ENCODE peak calls at places on chromosomes 4 and X, in four cellular contexts. T is choroid plexus epithelial cell, K is OCI-LY7, M is AG04449. W is an unnamed sample.

GRCh38 chrX:16807976-16808542 is 21.8 kb downstream of the TXLNG start:
- DNase-seq in T (peak; percentile 65), K (no peak), M (no peak), W (peak; percentile 15)

GRCh38 chr4:38357546-38357945 is 306.5 kb upstream of the KLF3 start:
- DNase-seq in T (no peak), K (no peak), M (no peak), W (no peak)

GRCh38 chr4:81510643-81511189 is 39.0 kb upstream of the RASGEF1B start:
- DNase-seq in T (no peak), K (no peak), M (no peak), W (no peak)

GRCh38 chr4:96599752-96600151 is 759.9 kb downstream of the PDHA2 start:
- DNase-seq in T (no peak), K (no peak), M (no peak), W (no peak)

GRCh38 chr4:76811604-76812412 is 86.1 kb downstream of the SOWAHB start:
- DNase-seq in T (peak; percentile 69), K (no peak), M (peak; percentile 75), W (peak; percentile 69)

GRCh38 chr4:123505077-123505456 is 108.5 kb downstream of the SPRY1 start:
- DNase-seq in T (peak; percentile 66), K (peak; percentile 60), M (no peak), W (peak; percentile 16)

GRCh38 chr4:122602277-122603142 is 18.4 kb downstream of the IL21 start:
- DNase-seq in T (peak; percentile 74), K (no peak), M (no peak), W (peak; percentile 15)

GRCh38 chrX:42485621-42486020 is 292.3 kb downstream of the PPP1R2C start:
- DNase-seq in T (no peak), K (no peak), M (no peak), W (peak; percentile 23)

GRCh38 chr4:54152846-54153600 is 53.1 kb downstream of the GSX2 start:
- DNase-seq in T (peak; percentile 81), K (no peak), M (peak; percentile 49), W (peak; percentile 4)

DNA sequence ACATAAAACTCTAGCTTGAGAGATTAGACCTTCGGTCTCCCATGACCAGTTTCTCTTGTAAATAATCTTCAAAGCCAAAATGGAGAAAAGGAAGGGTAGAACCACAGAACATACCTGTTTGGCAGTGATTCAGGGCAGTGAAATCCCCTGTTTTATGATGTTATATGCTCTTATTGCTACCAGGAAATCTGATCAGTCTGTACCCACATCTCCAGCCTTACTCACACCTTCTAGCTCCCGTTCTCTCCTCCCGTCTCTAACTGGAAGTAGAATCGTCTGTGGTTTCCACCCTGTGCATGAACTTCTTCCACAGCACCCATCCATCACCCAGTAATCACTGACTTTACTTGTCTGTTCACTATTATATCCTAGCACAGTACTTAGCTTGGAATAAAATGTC is 42.9 kb downstream of the NKX6-1 start:
- DNase-seq in T (no peak), K (no peak), M (no peak), W (no peak)
- H3K4me3 ChIP-seq in T (no peak overlapping the region), K (no peak overlapping the region), M (no peak overlapping the region), W (no peak overlapping the region)

DNA sequence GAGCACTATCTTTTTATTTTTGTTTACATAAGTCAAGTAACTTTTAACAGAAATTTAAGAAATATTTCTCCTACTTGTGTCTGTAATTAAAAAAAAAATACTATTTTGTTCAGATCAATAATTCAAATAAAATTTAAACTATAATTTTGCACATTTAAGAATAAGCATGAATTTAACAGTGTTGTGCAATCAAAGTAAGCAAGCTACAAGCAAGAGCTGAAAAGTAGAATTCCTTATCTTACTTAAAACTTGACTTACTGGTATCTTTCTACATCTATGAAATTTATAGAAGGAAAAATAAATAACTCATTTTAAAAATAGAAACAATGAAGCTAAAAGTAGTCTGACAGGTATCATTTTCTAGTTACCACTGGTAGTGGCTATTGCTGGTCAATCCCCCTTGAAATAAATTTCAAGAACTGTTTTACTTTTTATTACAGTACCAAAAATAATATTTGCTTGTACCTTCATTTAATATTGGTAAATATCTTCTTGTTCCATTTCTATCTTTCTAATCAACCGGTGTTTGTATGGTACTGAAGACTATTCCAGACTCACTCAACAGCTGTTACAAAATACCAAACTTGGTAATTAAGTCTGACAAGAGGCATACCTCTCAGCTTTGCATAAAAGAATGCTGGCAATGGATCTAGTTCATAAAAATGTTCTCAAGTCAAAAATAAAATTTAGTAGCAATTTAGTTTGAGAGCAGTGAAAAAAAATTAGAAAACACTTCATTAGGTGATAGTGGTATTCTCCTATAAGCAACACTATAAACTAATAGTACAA is 62.2 kb downstream of the NOCT start:
- DNase-seq in T (no peak), K (no peak), M (no peak), W (no peak)
- H3K4me3 ChIP-seq in T (no peak overlapping the region), K (no peak overlapping the region), M (no peak overlapping the region), W (no peak overlapping the region)

GRCh38 chr4:93084599-93085305 is 743.8 kb upstream of the ATOH1 start:
- DNase-seq in T (peak; percentile 0), K (no peak), M (no peak), W (no peak)
- H3K4me3 ChIP-seq in T (no peak overlapping the region), K (no peak overlapping the region), M (no peak overlapping the region), W (no peak overlapping the region)

GRCh38 chrX:40434947-40435346 is 145.8 kb upstream of the ATP6AP2 start:
- DNase-seq in T (peak; percentile 49), K (no peak), M (no peak), W (no peak)

GRCh38 chrX:40437348-40437747 is 143.4 kb upstream of the ATP6AP2 start:
- DNase-seq in T (no peak), K (no peak), M (no peak), W (no peak)

GRCh38 chrX:40434443-40434842 is 146.3 kb upstream of the ATP6AP2 start:
- DNase-seq in T (no peak), K (no peak), M (no peak), W (no peak)

GRCh38 chrX:40433160-40433559 is 147.6 kb upstream of the ATP6AP2 start:
- DNase-seq in T (no peak), K (no peak), M (no peak), W (no peak)
- H3K4me3 ChIP-seq in T (no peak overlapping the region), K (no peak overlapping the region), M (no peak overlapping the region), W (no peak overlapping the region)

GRCh38 chr4:137124278-137124932 is 407.9 kb downstream of the PCDH18 start:
- DNase-seq in T (peak; percentile 86), K (peak; percentile 25), M (peak; percentile 59), W (peak; percentile 40)

GRCh38 chr4:137131201-137131600 is 401.1 kb downstream of the PCDH18 start:
- DNase-seq in T (no peak), K (no peak), M (no peak), W (no peak)

GRCh38 chr4:137125011-137125410 is 407.3 kb downstream of the PCDH18 start:
- DNase-seq in T (peak; percentile 10), K (no peak), M (peak; percentile 17), W (peak; percentile 64)

DNA sequence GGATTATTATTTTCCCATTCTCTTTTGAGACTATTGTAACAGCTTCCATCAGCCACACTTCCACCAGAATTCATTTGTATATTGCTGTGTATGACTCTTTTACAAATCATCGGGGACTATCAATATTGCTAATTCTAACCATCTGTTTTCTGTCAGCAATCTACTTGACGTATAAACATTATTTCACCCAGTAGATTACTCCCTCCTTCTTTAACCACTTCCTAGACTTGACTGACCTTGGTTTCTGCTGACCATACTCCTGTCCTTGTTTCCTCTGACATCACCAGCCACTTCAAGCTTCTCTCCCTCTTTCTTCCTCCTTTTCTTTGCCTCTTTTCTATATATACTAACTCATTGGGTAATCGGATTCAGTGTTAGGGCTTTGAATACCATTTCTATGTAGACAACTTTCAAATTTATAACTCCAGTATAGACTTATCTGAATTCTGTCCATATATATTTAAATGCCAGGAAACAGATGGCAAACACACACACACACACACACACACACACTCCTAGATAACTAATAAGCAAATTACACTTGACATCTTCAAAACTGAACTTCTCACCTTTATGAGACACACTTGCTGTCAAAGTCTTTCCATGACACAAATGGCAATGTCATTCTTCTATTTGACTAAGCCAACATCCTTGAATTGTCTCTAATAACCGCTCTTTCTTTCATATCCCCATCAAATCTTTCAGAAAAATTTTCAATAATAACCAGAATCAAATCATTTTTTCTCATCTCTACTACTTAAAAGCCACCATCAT is 402.6 kb downstream of the PCDH18 start:
- DNase-seq in T (peak; percentile 23), K (no peak), M (no peak), W (no peak)
- H3K4me3 ChIP-seq in T (no peak overlapping the region), K (no peak overlapping the region), M (no peak overlapping the region), W (no peak overlapping the region)

GRCh38 chrX:34557733-34558132 is 99.4 kb downstream of the TMEM47 start:
- DNase-seq in T (no peak), K (no peak), M (no peak), W (no peak)

GRCh38 chrX:34563061-34563460 is 94.0 kb downstream of the TMEM47 start:
- DNase-seq in T (no peak), K (no peak), M (no peak), W (no peak)

GRCh38 chrX:34562006-34562405 is 95.1 kb downstream of the TMEM47 start:
- DNase-seq in T (no peak), K (no peak), M (no peak), W (no peak)

GRCh38 chrX:34560180-34560579 is 96.9 kb downstream of the TMEM47 start:
- DNase-seq in T (no peak), K (no peak), M (no peak), W (no peak)

DNA sequence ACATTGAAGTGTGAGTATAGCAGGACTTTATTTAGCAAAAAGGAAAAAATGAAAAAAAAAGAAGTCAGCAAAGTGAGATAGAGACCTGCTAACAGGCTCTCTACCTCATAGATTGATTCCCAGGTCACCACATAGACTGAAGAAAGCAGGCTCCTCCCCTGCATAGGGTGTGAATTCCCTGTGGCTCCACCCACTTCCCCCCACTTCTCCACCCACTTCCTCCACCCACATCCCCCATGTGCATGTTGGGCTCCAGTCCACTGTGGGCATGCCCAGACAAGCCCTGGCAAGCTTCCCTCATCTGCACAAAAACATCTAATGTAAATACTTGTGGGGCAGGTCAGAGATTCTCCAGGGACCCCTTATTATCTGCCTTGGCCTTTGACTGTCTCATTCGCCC is 97.8 kb downstream of the TMEM47 start:
- DNase-seq in T (peak; percentile 50), K (no peak), M (no peak), W (peak; percentile 2)
- H3K4me3 ChIP-seq in T (no peak overlapping the region), K (no peak overlapping the region), M (no peak overlapping the region), W (no peak overlapping the region)

DNA sequence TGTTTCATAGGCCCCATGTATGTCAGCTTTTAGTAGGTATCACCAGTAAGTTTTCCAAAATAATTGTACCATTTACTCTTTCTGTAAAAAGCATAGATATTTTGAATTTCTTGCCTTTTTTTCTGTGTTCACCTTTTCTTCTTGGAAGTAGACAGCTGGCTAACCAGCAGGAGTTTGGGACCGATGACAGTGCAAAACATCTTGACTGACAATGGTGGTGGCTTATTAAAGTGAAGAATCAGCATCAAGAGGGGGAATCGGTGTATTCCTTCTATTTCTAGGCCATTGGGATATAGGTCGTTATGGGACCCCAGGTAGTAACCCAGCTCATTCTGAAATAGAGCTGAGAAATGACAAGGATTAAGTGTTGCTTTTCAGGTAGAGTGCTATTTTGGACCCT is 3.2 kb downstream of the CEP44 start:
- DNase-seq in T (no peak), K (no peak), M (no peak), W (no peak)
- H3K4me3 ChIP-seq in T (no peak overlapping the region), K (no peak overlapping the region), M (no peak overlapping the region), W (no peak overlapping the region)

GRCh38 chr4:28886934-28887333 is 1833.2 kb upstream of the PCDH7 start:
- DNase-seq in T (no peak), K (no peak), M (no peak), W (no peak)
- H3K4me3 ChIP-seq in T (no peak overlapping the region), K (no peak overlapping the region), M (no peak overlapping the region), W (no peak overlapping the region)

GRCh38 chrX:41337140-41337539 is 3.2 kb downstream of the DDX3X start:
- DNase-seq in T (peak; percentile 16), K (no peak), M (no peak), W (no peak)
- H3K4me3 ChIP-seq in T (peak overlapping the region; percentile 89), K (peak overlapping the region; percentile 100), M (peak overlapping the region; percentile 15), W (peak overlapping the region; percentile 99)

GRCh38 chrX:36983831-36984230 is 24.3 kb upstream of the FAM47C start:
- DNase-seq in T (no peak), K (no peak), M (no peak), W (no peak)

GRCh38 chrX:36986231-36986630 is 21.9 kb upstream of the FAM47C start:
- DNase-seq in T (no peak), K (no peak), M (no peak), W (no peak)
- H3K4me3 ChIP-seq in T (no peak overlapping the region), K (no peak overlapping the region), M (no peak overlapping the region), W (peak overlapping the region; percentile 15)